ENCODE peak calls at places on chromosome 16, in nine cellular contexts. One of them, this sample, is unnamed.

GRCh38 chr16:79298476-79299153 is 301.9 kb downstream of the MAF start:
- DNase-seq in transverse colon: no peak
- DNase-seq in A549: no peak
- DNase-seq in sigmoid colon: no peak
- DNase-seq in IMR-90: no peak
- DNase-seq in testis: no peak
- DNase-seq in gastrocnemius medialis: no peak
- DNase-seq in stomach: no peak
- DNase-seq in uterus: no peak
- DNase-seq in this sample: peak

GRCh38 chr16:31386157-31386984 is 6.8 kb upstream of the ITGAD start:
- DNase-seq in IMR-90: peak
- DNase-seq in A549: peak
- DNase-seq in testis: no peak
- DNase-seq in transverse colon: no peak
- DNase-seq in stomach: no peak
- DNase-seq in sigmoid colon: no peak
- DNase-seq in gastrocnemius medialis: no peak
- DNase-seq in uterus: no peak
- DNase-seq in this sample: no peak

GRCh38 chr16:9297437-9298113 is 206.1 kb downstream of the HAPSTR1 start:
- DNase-seq in IMR-90: no peak
- DNase-seq in sigmoid colon: peak
- DNase-seq in testis: peak
- DNase-seq in A549: peak
- DNase-seq in stomach: peak
- DNase-seq in gastrocnemius medialis: no peak
- DNase-seq in uterus: peak
- DNase-seq in transverse colon: no peak
- DNase-seq in this sample: no peak

GRCh38 chr16:85928411-85928820 is 29.5 kb downstream of the IRF8 start:
- DNase-seq in IMR-90: peak
- DNase-seq in gastrocnemius medialis: peak
- DNase-seq in uterus: peak
- DNase-seq in sigmoid colon: peak
- DNase-seq in stomach: no peak
- DNase-seq in transverse colon: peak
- DNase-seq in A549: no peak
- DNase-seq in testis: peak
- DNase-seq in this sample: no peak

GRCh38 chr16:62068747-62069146 is 32.5 kb upstream of the CDH8 start:
- DNase-seq in IMR-90: no peak
- DNase-seq in sigmoid colon: no peak
- DNase-seq in uterus: no peak
- DNase-seq in stomach: no peak
- DNase-seq in testis: peak
- DNase-seq in gastrocnemius medialis: no peak
- DNase-seq in A549: peak
- DNase-seq in transverse colon: no peak
- DNase-seq in this sample: no peak

GRCh38 chr16:35431829-35432663 is 1972.6 kb downstream of the TP53TG3F start:
- DNase-seq in A549: peak
- DNase-seq in IMR-90: no peak
- DNase-seq in transverse colon: no peak
- DNase-seq in testis: peak
- DNase-seq in stomach: no peak
- DNase-seq in sigmoid colon: no peak
- DNase-seq in uterus: no peak
- DNase-seq in gastrocnemius medialis: no peak
- DNase-seq in this sample: no peak

GRCh38 chr16:75238132-75238852 is 13.1 kb downstream of the BCAR1 start:
- DNase-seq in IMR-90: peak
- DNase-seq in uterus: peak
- DNase-seq in A549: no peak
- DNase-seq in gastrocnemius medialis: peak
- DNase-seq in transverse colon: peak
- DNase-seq in sigmoid colon: peak
- DNase-seq in testis: peak
- DNase-seq in stomach: peak
- DNase-seq in this sample: peak

GRCh38 chr16:79601092-79601977 is 798 bp upstream of the MAF start:
- DNase-seq in IMR-90: no peak
- DNase-seq in sigmoid colon: peak
- DNase-seq in uterus: peak
- DNase-seq in gastrocnemius medialis: peak
- DNase-seq in transverse colon: peak
- DNase-seq in testis: peak
- DNase-seq in stomach: peak
- DNase-seq in A549: peak
- DNase-seq in this sample: peak

GRCh38 chr16:84055801-84056634 is 13.4 kb upstream of the SLC38A8 start:
- DNase-seq in IMR-90: no peak
- DNase-seq in sigmoid colon: peak
- DNase-seq in uterus: no peak
- DNase-seq in A549: no peak
- DNase-seq in transverse colon: no peak
- DNase-seq in stomach: no peak
- DNase-seq in gastrocnemius medialis: no peak
- DNase-seq in testis: peak
- DNase-seq in this sample: peak

DNA sequence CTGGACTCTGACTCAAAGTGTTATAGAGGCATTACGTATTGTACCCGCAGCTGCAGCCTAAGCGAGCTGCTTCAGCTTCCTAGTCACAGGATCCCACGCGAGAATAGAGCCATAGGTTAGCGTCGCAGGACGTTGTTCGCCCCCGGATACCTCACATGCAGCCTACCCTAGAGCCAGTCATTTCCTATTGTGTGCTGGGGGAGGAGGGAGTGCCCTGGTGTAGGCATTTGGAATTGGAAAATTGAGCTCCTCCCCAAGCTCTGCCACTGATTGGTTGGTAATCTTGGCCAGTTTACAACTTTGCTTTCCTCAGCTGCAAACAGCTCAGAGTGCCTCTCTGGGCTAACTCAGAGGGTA is 530 bp downstream of the NAA60 start:
- DNase-seq in A549: peak
- DNase-seq in stomach: peak
- DNase-seq in transverse colon: peak
- DNase-seq in testis: peak
- DNase-seq in uterus: no peak
- DNase-seq in IMR-90: peak
- DNase-seq in sigmoid colon: no peak
- DNase-seq in gastrocnemius medialis: no peak
- DNase-seq in this sample: no peak
- TF ChIP-seq POLR2A in A549: no peak
- TF ChIP-seq POLR2A in stomach: no peak
- TF ChIP-seq POLR2A in transverse colon: peak
- TF ChIP-seq POLR2A in testis: no peak
- TF ChIP-seq POLR2A in uterus: no peak
- TF ChIP-seq POLR2A in IMR-90: peak
- TF ChIP-seq POLR2A in sigmoid colon: no peak
- TF ChIP-seq POLR2A in gastrocnemius medialis: no peak
- TF ChIP-seq POLR2A in this sample: no peak

DNA sequence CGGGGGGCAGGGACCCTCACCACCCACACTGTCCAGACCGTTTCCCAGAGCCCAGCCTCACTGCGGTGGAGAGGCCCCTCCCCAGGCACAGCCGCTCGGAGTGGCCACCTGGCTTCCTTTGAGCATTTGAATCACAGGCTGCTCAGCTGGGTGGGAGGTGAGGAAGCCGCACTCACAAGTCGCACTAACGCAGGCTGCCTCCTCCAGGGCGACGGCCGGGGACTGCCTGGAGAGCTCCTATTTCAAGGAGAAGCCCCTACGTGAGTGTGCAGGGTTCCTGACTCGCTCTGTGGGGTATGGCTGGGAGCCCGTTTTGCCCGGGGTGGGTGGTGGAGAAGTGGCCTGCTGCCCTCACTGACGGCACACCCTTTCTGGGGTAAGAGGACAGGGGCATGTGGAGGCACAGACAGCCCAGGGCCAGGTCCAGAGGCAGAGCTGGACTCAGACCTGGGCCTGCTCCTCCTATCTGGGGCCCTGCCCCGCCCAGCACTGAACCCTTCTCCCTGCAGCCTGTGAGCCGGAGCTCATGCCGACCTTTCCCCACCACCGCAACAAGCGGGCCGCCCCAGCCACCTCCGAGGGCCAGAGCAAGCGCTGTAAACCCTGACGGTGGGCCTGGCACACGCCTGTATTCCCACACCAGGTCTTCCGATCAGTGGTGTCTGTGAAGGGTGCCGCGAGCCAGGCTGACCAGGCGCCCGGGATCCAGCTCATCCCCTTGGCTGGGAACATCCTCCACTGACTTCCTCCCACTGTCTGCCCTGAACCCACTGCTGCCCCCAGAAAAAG is 6.2 kb downstream of the SPATA2L start:
- DNase-seq in testis: no peak
- DNase-seq in transverse colon: no peak
- DNase-seq in stomach: no peak
- DNase-seq in IMR-90: no peak
- DNase-seq in sigmoid colon: no peak
- DNase-seq in gastrocnemius medialis: no peak
- DNase-seq in uterus: no peak
- DNase-seq in A549: no peak
- DNase-seq in this sample: peak
- TF ChIP-seq POLR2A in testis: no peak
- TF ChIP-seq POLR2A in transverse colon: no peak
- TF ChIP-seq POLR2A in stomach: no peak
- TF ChIP-seq POLR2A in IMR-90: no peak
- TF ChIP-seq POLR2A in sigmoid colon: no peak
- TF ChIP-seq POLR2A in gastrocnemius medialis: no peak
- TF ChIP-seq POLR2A in uterus: no peak
- TF ChIP-seq POLR2A in A549: no peak
- TF ChIP-seq POLR2A in this sample: no peak

DNA sequence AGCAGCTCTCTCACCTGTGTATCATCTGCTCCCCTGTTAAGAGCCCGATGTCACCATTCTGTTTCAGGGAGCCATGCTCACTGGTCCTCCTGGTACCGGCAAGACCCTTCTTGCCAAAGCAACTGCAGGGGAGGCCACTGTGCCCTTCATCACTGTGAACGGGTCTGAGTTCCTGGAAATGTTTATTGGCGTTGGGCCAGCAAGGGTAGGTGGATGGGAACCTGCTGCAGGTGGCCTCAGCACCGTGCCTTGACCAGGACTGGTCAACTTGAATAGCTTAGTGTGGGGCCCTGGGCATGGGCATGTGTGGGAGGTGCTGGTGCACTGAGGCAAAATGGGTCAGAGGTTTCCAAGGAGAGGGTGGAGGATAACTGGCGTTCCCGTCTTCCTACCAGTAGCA is 28.5 kb downstream of the DBNDD1 start:
- DNase-seq in A549: no peak
- DNase-seq in IMR-90: no peak
- DNase-seq in transverse colon: no peak
- DNase-seq in testis: no peak
- DNase-seq in stomach: no peak
- DNase-seq in gastrocnemius medialis: no peak
- DNase-seq in uterus: no peak
- DNase-seq in sigmoid colon: no peak
- DNase-seq in this sample: no peak
- TF ChIP-seq POLR2A in A549: no peak
- TF ChIP-seq POLR2A in IMR-90: no peak
- TF ChIP-seq POLR2A in transverse colon: no peak
- TF ChIP-seq POLR2A in testis: no peak
- TF ChIP-seq POLR2A in stomach: no peak
- TF ChIP-seq POLR2A in gastrocnemius medialis: no peak
- TF ChIP-seq POLR2A in uterus: no peak
- TF ChIP-seq POLR2A in sigmoid colon: no peak
- TF ChIP-seq POLR2A in this sample: no peak

DNA sequence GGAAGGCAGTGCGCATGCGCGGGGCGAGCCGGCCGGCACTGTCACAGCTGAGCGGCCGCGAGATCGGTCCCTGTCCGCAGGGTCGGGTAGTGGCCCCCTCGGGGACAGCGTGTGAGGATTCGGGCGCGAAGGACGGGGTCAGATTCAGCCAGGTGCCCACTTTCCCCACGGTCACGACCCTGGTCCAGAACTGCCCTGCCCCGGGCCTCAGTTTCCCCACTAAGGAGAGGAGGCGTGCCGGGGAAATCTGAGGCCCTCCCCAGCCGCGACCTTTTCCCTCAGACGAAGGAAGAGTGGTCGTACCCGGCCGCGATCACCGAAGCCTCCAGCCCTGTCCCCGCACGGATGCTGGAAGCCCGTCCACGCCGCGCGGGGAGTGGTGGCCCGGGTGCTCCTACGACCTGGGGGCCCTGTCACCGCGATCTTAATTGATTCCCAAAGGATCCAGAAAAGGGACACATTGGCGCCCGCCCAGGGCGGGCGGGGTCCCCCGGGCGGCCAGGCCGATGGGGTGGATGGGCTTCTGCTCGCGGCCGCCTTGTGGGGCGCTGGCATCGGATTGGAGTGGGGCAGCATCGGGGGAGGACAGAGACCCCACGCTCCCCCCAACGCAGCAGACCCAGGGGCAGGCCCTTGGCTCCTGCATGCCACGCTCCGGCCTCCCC is 57.7 kb downstream of the SRL start:
- DNase-seq in uterus: no peak
- DNase-seq in gastrocnemius medialis: no peak
- DNase-seq in transverse colon: no peak
- DNase-seq in sigmoid colon: no peak
- DNase-seq in IMR-90: no peak
- DNase-seq in testis: no peak
- DNase-seq in stomach: no peak
- DNase-seq in A549: no peak
- DNase-seq in this sample: peak
- TF ChIP-seq POLR2A in uterus: no peak
- TF ChIP-seq POLR2A in gastrocnemius medialis: peak
- TF ChIP-seq POLR2A in transverse colon: no peak
- TF ChIP-seq POLR2A in sigmoid colon: no peak
- TF ChIP-seq POLR2A in IMR-90: no peak
- TF ChIP-seq POLR2A in testis: no peak
- TF ChIP-seq POLR2A in stomach: no peak
- TF ChIP-seq POLR2A in A549: peak
- TF ChIP-seq POLR2A in this sample: no peak

DNA sequence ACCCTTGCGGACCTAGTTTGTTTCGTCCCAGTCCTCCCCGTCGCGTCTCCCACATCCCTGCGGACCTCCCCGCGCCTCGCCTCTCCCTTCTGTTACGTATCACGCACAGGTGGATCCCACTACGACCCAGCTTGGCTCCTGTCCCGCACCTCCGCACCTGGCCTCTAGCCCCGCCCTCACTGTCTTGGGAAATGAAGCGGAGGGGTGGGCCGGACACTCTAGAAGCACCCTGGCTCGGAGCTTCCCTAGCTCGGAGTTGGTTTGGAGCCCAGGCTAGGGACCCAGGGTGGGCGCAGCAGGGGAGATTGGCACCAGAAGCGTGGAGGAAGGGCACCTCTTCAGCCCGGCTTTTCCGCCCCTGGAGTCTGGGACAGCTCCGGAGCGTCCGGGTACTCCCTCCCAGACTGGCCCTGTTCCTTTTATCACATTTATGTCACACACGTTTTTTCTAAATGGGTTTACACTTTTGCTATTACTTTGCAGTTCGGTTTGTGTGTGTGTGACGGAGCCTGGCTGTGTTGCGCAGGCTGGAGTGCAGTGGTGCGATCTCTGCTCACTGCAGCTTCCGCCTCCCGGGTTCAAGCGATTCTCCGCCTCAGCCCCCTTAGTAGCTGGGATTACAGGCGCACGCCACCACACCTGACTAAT is 1.4 kb upstream of the CEMP1 start:
- DNase-seq in sigmoid colon: peak
- DNase-seq in gastrocnemius medialis: peak
- DNase-seq in stomach: peak
- DNase-seq in uterus: peak
- DNase-seq in testis: peak
- DNase-seq in IMR-90: peak
- DNase-seq in A549: no peak
- DNase-seq in transverse colon: peak
- DNase-seq in this sample: peak
- TF ChIP-seq POLR2A in sigmoid colon: peak
- TF ChIP-seq POLR2A in gastrocnemius medialis: no peak
- TF ChIP-seq POLR2A in stomach: no peak
- TF ChIP-seq POLR2A in uterus: no peak
- TF ChIP-seq POLR2A in testis: no peak
- TF ChIP-seq POLR2A in IMR-90: no peak
- TF ChIP-seq POLR2A in A549: no peak
- TF ChIP-seq POLR2A in transverse colon: peak
- TF ChIP-seq POLR2A in this sample: no peak

This sample was measured in spleen.